ENCODE peak calls at places on chromosomes 16 and 17, in six cellular contexts. E is AG10803, H is right atrium auricular region, B is psoas muscle, K is fibroblast of pulmonary artery, D is mucosa of descending colon. O is an unnamed sample.

GRCh38 chr17:31269597-31269996 is 27.4 kb downstream of the OMG start:
- DNase-seq in K (peak), B (no peak), H (no peak), D (no peak), E (peak), O (peak)

GRCh38 chr16:71383054-71383773 is 24.7 kb downstream of the CALB2 start:
- DNase-seq in D (no peak), K (peak), E (peak), H (no peak), B (no peak), O (no peak)

GRCh38 chr16:76277099-76278030 is at the start of gene CNTNAP4:
- DNase-seq in D (no peak), H (no peak), K (no peak), B (peak), E (no peak), O (no peak)

GRCh38 chr16:20675488-20676267 is 21.8 kb downstream of the ACSM1 start:
- DNase-seq in B (no peak), E (peak), K (peak), D (peak), H (no peak), O (no peak)

GRCh38 chr17:1871743-1872142 is 41.9 kb downstream of the RPA1 start:
- DNase-seq in H (no peak), K (no peak), E (no peak), B (no peak), D (no peak), O (no peak)

GRCh38 chr17:43020789-43021738 is 1.1 kb downstream of the VAT1 start:
- DNase-seq in H (peak), D (peak), E (peak), K (peak), B (peak), O (no peak)

GRCh38 chr16:85579199-85579598 is 33.9 kb upstream of the GSE1 start:
- DNase-seq in B (no peak), H (no peak), K (no peak), D (no peak), E (no peak), O (no peak)

GRCh38 chr17:83196088-83196765 is 116.8 kb downstream of the METRNL start:
- DNase-seq in K (peak), D (peak), B (peak), E (peak), H (no peak), O (no peak)

GRCh38 chr17:4560837-4561241 is 462 bp upstream of the GGT6 start:
- DNase-seq in E (peak), B (peak), H (no peak), D (no peak), K (peak), O (no peak)

GRCh38 chr17:79621151-79621940 is 10.5 kb upstream of the RBFOX3 start:
- DNase-seq in K (no peak), B (peak), E (no peak), D (no peak), H (no peak), O (no peak)

GRCh38 chr16:57257455-57258070 is 12.5 kb downstream of the ARL2BP start:
- DNase-seq in D (no peak), H (no peak), E (no peak), K (no peak), B (no peak), O (no peak)

GRCh38 chr16:83137326-83137770 is 510.6 kb downstream of the CDH13 start:
- DNase-seq in B (no peak), E (peak), H (no peak), K (peak), D (peak), O (no peak)

GRCh38 chr16:588639-588888 is 1.3 kb upstream of the RAB40C start:
- DNase-seq in K (peak), H (peak), D (peak), E (peak), B (peak), O (no peak)

GRCh38 chr17:68656666-68657065 is 55.5 kb upstream of the FAM20A start:
- DNase-seq in B (no peak), D (no peak), H (no peak), K (no peak), E (no peak), O (no peak)

GRCh38 chr16:47483616-47484015 is 22.5 kb downstream of the PHKB start:
- DNase-seq in B (no peak), E (no peak), D (no peak), K (no peak), H (no peak), O (no peak)

GRCh38 chr16:55294947-55295346 is 29.1 kb upstream of the IRX6 start:
- DNase-seq in B (peak), D (no peak), E (peak), H (no peak), K (no peak), O (no peak)

GRCh38 chr17:31803494-31804213 is 55.4 kb downstream of the COPRS start:
- DNase-seq in H (no peak), E (no peak), K (no peak), D (peak), B (no peak), O (no peak)

GRCh38 chr16:22322741-22323140 is 25.5 kb downstream of the POLR3E start:
- DNase-seq in K (no peak), D (no peak), E (no peak), H (no peak), B (no peak), O (no peak)

GRCh38 chr16:4183258-4184037 is 58.4 kb downstream of the SRL start:
- DNase-seq in K (peak), D (peak), H (peak), B (peak), E (peak), O (peak)
- TF ChIP-seq CTCF in K (no peak), D (no peak), H (peak), B (no peak), E (no peak), O (no peak)

GRCh38 chr16:78228704-78229103 is 129.2 kb downstream of the WWOX start:
- DNase-seq in E (no peak), D (no peak), K (no peak), B (no peak), H (no peak), O (no peak)
- H3K4me3 ChIP-seq in E (no peak), D (no peak), K (no peak), B (no peak), H (no peak), O (no peak)

GRCh38 chr17:48070195-48070594 is 22.0 kb downstream of the NFE2L1 start:
- DNase-seq in D (no peak), K (no peak), B (no peak), H (no peak), E (no peak), O (no peak)

GRCh38 chr17:48077555-48077954 is 23.7 kb downstream of the CBX1 start:
- DNase-seq in K (no peak), B (no peak), E (no peak), D (no peak), H (no peak), O (no peak)

GRCh38 chr17:48071654-48072053 is 23.5 kb downstream of the NFE2L1 start:
- DNase-seq in K (peak), H (no peak), E (peak), D (no peak), B (no peak), O (no peak)

GRCh38 chr17:48068491-48068961 is 20.4 kb downstream of the NFE2L1 start:
- DNase-seq in D (no peak), B (no peak), E (peak), H (no peak), K (peak), O (no peak)

DNA sequence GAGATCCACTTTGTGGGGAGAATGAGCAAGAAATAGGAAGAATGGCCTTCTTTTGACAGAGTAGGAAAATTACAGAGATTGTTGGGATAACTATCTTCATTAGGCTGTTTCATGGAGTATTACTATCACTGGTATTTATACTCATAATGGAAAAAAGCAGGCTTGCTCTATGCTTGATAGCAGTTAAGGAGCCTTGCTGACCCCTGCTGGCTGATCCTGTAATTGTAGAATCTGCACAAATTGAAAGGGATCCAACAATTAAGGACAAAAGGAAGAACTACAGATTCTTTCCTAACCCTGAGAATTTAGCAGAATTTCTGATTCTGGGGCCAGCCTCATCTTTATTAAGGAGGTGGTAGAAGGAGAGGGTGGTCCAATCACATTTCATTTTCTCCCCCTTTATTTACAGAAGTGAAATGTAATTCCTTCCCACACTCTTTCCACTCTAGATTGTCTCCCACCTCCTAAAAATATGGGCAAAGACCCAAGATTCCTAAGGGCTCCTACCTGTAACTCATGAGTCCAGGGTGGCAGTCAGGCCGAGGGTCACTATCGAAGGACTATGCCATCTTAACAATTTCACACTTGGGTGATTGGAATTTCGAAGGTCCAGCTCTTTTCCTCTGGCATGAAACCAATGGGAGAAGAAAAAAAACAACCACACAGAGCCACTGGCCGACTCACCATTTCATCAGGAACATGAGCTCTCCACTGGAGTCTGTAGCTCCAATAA is 26.3 kb downstream of the NFE2L1 start:
- DNase-seq in B (peak), K (peak), H (peak), E (peak), D (peak), O (no peak)
- TF ChIP-seq CTCF in B (peak), K (peak), H (peak), E (peak), D (peak), O (peak)

GRCh38 chr16:25922438-25922837 is 230.7 kb downstream of the HS3ST4 start:
- DNase-seq in B (no peak), D (no peak), K (no peak), H (no peak), E (no peak), O (no peak)

GRCh38 chr16:25925466-25925865 is 233.7 kb downstream of the HS3ST4 start:
- DNase-seq in H (no peak), K (no peak), D (no peak), E (no peak), B (no peak), O (no peak)
- H3K4me3 ChIP-seq in H (no peak), K (no peak), D (no peak), E (no peak), B (no peak), O (no peak)

GRCh38 chr17:6422654-6423241 is 12.2 kb downstream of the AIPL1 start:
- DNase-seq in K (no peak), E (no peak), H (no peak), D (no peak), B (no peak), O (no peak)

GRCh38 chr17:6421700-6422604 is 13.0 kb downstream of the AIPL1 start:
- DNase-seq in B (peak), E (peak), H (peak), D (peak), K (peak), O (no peak)

GRCh38 chr17:6423931-6424330 is 11.0 kb downstream of the AIPL1 start:
- DNase-seq in D (no peak), E (no peak), B (no peak), H (no peak), K (no peak), O (no peak)

GRCh38 chr17:6415616-6416015 is 19.3 kb downstream of the AIPL1 start:
- DNase-seq in E (no peak), K (no peak), D (no peak), H (no peak), B (no peak), O (no peak)

GRCh38 chr17:6420173-6420641 is 14.7 kb downstream of the AIPL1 start:
- DNase-seq in E (no peak), K (peak), H (no peak), B (no peak), D (peak), O (no peak)
- TF ChIP-seq CTCF in E (peak), K (peak), H (peak), B (no peak), D (no peak), O (peak)

DNA sequence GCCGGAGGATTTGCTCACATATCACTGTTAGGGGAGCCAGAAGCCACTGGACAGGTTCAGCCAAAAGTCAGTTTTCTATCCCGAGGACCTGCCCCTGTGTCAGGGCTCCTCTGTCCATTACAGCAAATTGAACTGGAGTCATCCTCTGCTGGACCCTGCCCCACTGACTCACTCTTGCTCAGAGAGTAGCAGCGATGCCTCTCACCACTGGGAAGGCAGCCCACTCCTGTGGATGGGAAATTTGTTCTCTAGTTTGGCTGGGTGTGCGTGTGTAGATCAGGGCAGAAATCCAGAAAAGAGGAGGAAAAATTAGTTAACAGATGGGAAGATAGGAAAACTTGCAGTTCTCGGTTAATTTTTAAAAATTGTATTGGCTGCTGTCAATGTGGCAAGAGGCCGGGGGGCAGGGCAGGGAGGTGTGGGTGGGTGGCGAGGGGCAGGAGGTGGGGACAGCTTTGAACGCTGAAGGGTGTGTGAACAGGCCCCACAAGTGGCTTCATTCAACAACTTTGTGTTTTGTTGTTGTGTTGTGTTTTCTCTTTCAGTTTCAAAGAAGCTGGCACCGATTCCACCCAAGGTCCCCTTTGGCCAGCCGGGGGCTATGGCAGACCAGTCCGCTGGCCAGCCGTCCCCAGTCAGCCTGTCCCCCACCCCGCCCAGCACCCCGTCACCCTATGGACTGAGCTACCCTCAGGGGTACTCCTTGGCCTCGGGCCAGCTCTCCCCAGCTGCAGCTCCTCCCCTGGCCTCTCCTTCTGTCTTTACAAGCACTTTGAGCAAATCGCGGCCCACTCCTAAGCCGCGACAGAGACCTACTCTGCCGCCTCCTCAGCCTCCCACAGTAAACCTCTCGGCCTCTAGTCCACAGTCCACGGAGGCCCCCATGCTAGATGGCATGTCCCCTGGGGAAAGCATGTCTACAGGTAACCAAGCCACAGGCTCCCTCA is 33.6 kb downstream of the ELAC2 start:
- DNase-seq in D (peak), K (peak), H (peak), E (peak), B (peak), O (no peak)
- H3K4me3 ChIP-seq in D (no peak), K (no peak), H (peak), E (peak), B (peak), O (no peak)

DNA sequence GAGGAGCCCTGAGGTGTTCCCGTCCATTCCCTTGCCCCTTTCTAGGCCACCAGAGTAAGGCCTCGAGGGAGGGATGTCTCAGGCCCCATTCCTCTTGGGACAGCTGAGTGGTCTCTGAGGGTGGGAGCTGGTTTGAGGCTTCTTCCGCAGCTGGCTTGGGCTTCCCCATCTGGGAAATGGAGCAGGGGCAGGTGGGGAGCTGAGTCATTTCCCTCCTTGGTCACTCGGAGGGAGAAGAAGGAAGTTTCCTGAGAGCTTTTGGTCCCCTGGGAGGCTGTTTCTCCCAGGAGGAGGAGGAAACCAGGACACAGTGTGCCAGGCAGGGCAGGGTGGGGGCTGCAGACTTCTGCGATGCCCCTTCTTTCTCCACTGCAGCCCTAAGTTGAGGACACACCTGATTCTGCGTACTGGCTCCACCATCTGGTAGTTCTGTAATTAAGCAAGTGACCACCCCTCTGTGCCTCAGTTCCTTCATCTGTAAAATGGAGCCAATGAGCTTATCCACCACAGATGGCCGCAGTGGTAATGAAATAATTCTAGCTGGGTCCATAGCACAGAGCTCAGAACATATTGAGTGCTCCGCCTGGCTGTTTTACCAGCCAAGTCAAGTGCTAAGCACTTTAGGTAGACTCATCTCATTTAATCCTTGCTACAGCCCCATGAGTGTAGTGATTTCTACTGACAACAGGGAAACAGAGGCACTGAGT is 1.5 kb upstream of the KCNJ12 start:
- DNase-seq in D (no peak), E (no peak), K (no peak), H (no peak), B (no peak), O (no peak)
- TF ChIP-seq CTCF in D (no peak), E (no peak), K (no peak), H (no peak), B (no peak), O (peak)

GRCh38 chr16:29705030-29705429 is 26.1 kb downstream of the QPRT start:
- DNase-seq in H (no peak), E (no peak), D (no peak), K (no peak), B (no peak), O (no peak)

GRCh38 chr16:29710227-29711219 is 31.5 kb downstream of the QPRT start:
- DNase-seq in B (no peak), E (peak), D (peak), K (peak), H (no peak), O (peak)

GRCh38 chr16:29714396-29714795 is 31.4 kb downstream of the C16orf54 start:
- DNase-seq in B (no peak), D (no peak), K (no peak), H (no peak), E (no peak), O (no peak)

GRCh38 chr16:29712770-29713169 is 33.0 kb downstream of the C16orf54 start:
- DNase-seq in H (no peak), D (no peak), B (no peak), E (no peak), K (no peak), O (no peak)

DNA sequence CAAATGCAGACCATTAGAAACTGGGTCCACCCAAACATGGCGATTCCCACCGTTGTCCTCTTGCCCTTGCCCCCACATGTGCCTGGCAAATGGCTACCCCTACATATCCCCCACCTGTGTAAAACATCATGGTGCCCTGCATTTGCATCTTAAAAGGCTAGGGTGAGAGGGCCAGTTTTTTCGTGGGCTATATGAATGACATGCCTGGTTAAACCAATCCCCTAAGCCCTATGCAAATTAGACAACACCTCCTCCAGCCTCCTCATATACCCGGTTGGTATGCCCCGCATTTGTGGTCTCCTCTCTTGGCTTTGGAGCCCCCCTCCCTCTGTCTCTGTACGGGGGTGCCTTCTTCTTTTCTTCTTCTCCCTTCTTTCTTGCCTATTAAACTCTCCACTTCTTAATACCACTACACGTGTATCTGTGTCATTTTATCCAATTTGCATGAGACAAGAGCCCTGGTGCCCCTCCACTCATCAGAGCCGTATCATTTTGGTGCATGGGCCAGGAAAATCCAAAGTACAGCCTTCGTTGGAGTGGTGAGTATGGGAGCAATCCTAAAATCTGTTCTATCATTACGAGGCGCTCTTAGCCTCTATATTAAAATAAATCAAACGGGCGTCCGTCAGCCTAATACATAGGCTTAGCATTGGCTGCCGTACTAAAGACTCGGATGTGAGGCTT is 30.1 kb downstream of the QPRT start:
- DNase-seq in B (no peak), H (no peak), E (no peak), K (no peak), D (no peak), O (no peak)
- H3K4me3 ChIP-seq in B (no peak), H (no peak), E (no peak), K (no peak), D (no peak), O (no peak)

GRCh38 chr16:87056083-87056482 is 261.1 kb downstream of the C16orf95 start:
- DNase-seq in H (no peak), K (peak), B (no peak), E (peak), D (no peak), O (no peak)
- TF ChIP-seq CTCF in H (peak), K (peak), B (no peak), E (peak), D (no peak), O (peak)

GRCh38 chr17:80970044-80970761 is 21.4 kb upstream of the CHMP6 start:
- DNase-seq in E (peak), K (peak), H (no peak), B (peak), D (peak), O (no peak)
- H3K4me3 ChIP-seq in E (no peak), K (no peak), H (no peak), B (no peak), D (no peak), O (no peak)

O was measured in retinal pigment epithelial cell.